ENCODE peak calls at places on chromosomes 11 and 22, in eight cellular contexts. One of them, this sample, is unnamed.

GRCh38 chr11:74948546-74948897 is 369 bp downstream of the XRRA1 start:
- DNase-seq in Ammon's horn: no peak
- DNase-seq in fibroblast of the conjunctiva: no peak
- DNase-seq in NCI-H526: no peak
- DNase-seq in uterus: no peak
- DNase-seq in stimulated activated CD8-positive, alpha-beta memory T cell treated with anti-CD3 and anti-CD28 coated beads, Interleukin-15, amount 100 ng/mL, for 1 hour: no peak
- DNase-seq in naive thymus-derived CD8-positive, alpha-beta T cell: no peak
- DNase-seq in left ventricle myocardium superior: no peak
- DNase-seq in this sample: no peak

GRCh38 chr11:32231909-32232493 is 141.1 kb downstream of the RCN1 start:
- DNase-seq in Ammon's horn: peak
- DNase-seq in fibroblast of the conjunctiva: no peak
- DNase-seq in NCI-H526: peak
- DNase-seq in uterus: no peak
- DNase-seq in stimulated activated CD8-positive, alpha-beta memory T cell treated with anti-CD3 and anti-CD28 coated beads, Interleukin-15, amount 100 ng/mL, for 1 hour: no peak
- DNase-seq in naive thymus-derived CD8-positive, alpha-beta T cell: no peak
- DNase-seq in left ventricle myocardium superior: no peak
- DNase-seq in this sample: no peak

GRCh38 chr22:21000987-21001600 is 824 bp downstream of the THAP7 start:
- DNase-seq in Ammon's horn: no peak
- DNase-seq in fibroblast of the conjunctiva: no peak
- DNase-seq in NCI-H526: no peak
- DNase-seq in uterus: no peak
- DNase-seq in stimulated activated CD8-positive, alpha-beta memory T cell treated with anti-CD3 and anti-CD28 coated beads, Interleukin-15, amount 100 ng/mL, for 1 hour: no peak
- DNase-seq in naive thymus-derived CD8-positive, alpha-beta T cell: no peak
- DNase-seq in left ventricle myocardium superior: no peak
- DNase-seq in this sample: no peak

GRCh38 chr11:112157274-112157766 is 6.6 kb downstream of the IL18 start:
- DNase-seq in Ammon's horn: no peak
- DNase-seq in fibroblast of the conjunctiva: peak
- DNase-seq in NCI-H526: no peak
- DNase-seq in uterus: no peak
- DNase-seq in stimulated activated CD8-positive, alpha-beta memory T cell treated with anti-CD3 and anti-CD28 coated beads, Interleukin-15, amount 100 ng/mL, for 1 hour: no peak
- DNase-seq in naive thymus-derived CD8-positive, alpha-beta T cell: no peak
- DNase-seq in left ventricle myocardium superior: no peak
- DNase-seq in this sample: peak

GRCh38 chr11:8011981-8012444 is 24.9 kb downstream of the EIF3F start:
- DNase-seq in Ammon's horn: peak
- DNase-seq in fibroblast of the conjunctiva: no peak
- DNase-seq in NCI-H526: no peak
- DNase-seq in uterus: no peak
- DNase-seq in stimulated activated CD8-positive, alpha-beta memory T cell treated with anti-CD3 and anti-CD28 coated beads, Interleukin-15, amount 100 ng/mL, for 1 hour: no peak
- DNase-seq in naive thymus-derived CD8-positive, alpha-beta T cell: no peak
- DNase-seq in left ventricle myocardium superior: no peak
- DNase-seq in this sample: peak

GRCh38 chr11:1640076-1640946 is 10.7 kb downstream of the KRTAP5-5 start:
- DNase-seq in Ammon's horn: peak
- DNase-seq in fibroblast of the conjunctiva: no peak
- DNase-seq in NCI-H526: peak
- DNase-seq in uterus: no peak
- DNase-seq in stimulated activated CD8-positive, alpha-beta memory T cell treated with anti-CD3 and anti-CD28 coated beads, Interleukin-15, amount 100 ng/mL, for 1 hour: no peak
- DNase-seq in naive thymus-derived CD8-positive, alpha-beta T cell: no peak
- DNase-seq in left ventricle myocardium superior: no peak
- DNase-seq in this sample: no peak

GRCh38 chr11:121630041-121630440 is 177.3 kb upstream of the SORL1-AS1 start:
- DNase-seq in Ammon's horn: peak
- DNase-seq in fibroblast of the conjunctiva: peak
- DNase-seq in NCI-H526: no peak
- DNase-seq in uterus: no peak
- DNase-seq in stimulated activated CD8-positive, alpha-beta memory T cell treated with anti-CD3 and anti-CD28 coated beads, Interleukin-15, amount 100 ng/mL, for 1 hour: no peak
- DNase-seq in naive thymus-derived CD8-positive, alpha-beta T cell: no peak
- DNase-seq in left ventricle myocardium superior: no peak
- DNase-seq in this sample: peak

GRCh38 chr11:96263361-96263763 is 79.6 kb downstream of the MAML2 start:
- DNase-seq in Ammon's horn: no peak
- DNase-seq in fibroblast of the conjunctiva: peak
- DNase-seq in NCI-H526: no peak
- DNase-seq in uterus: no peak
- DNase-seq in stimulated activated CD8-positive, alpha-beta memory T cell treated with anti-CD3 and anti-CD28 coated beads, Interleukin-15, amount 100 ng/mL, for 1 hour: no peak
- DNase-seq in naive thymus-derived CD8-positive, alpha-beta T cell: no peak
- DNase-seq in left ventricle myocardium superior: no peak
- DNase-seq in this sample: no peak

GRCh38 chr11:102154806-102155205 is 44.6 kb downstream of the YAP1 start:
- DNase-seq in Ammon's horn: no peak
- DNase-seq in fibroblast of the conjunctiva: no peak
- DNase-seq in NCI-H526: no peak
- DNase-seq in uterus: no peak
- DNase-seq in stimulated activated CD8-positive, alpha-beta memory T cell treated with anti-CD3 and anti-CD28 coated beads, Interleukin-15, amount 100 ng/mL, for 1 hour: no peak
- DNase-seq in naive thymus-derived CD8-positive, alpha-beta T cell: no peak
- DNase-seq in left ventricle myocardium superior: no peak
- DNase-seq in this sample: no peak

GRCh38 chr11:92886243-92886905 is 83.1 kb upstream of the MTNR1B start:
- DNase-seq in Ammon's horn: peak
- DNase-seq in fibroblast of the conjunctiva: peak
- DNase-seq in NCI-H526: peak
- DNase-seq in uterus: no peak
- DNase-seq in stimulated activated CD8-positive, alpha-beta memory T cell treated with anti-CD3 and anti-CD28 coated beads, Interleukin-15, amount 100 ng/mL, for 1 hour: no peak
- DNase-seq in naive thymus-derived CD8-positive, alpha-beta T cell: no peak
- DNase-seq in left ventricle myocardium superior: no peak
- DNase-seq in this sample: peak

GRCh38 chr11:86444981-86445380 is 70.3 kb downstream of the CCDC81 start:
- DNase-seq in Ammon's horn: no peak
- DNase-seq in fibroblast of the conjunctiva: no peak
- DNase-seq in NCI-H526: no peak
- DNase-seq in uterus: no peak
- DNase-seq in stimulated activated CD8-positive, alpha-beta memory T cell treated with anti-CD3 and anti-CD28 coated beads, Interleukin-15, amount 100 ng/mL, for 1 hour: no peak
- DNase-seq in naive thymus-derived CD8-positive, alpha-beta T cell: no peak
- DNase-seq in left ventricle myocardium superior: no peak
- DNase-seq in this sample: no peak

This sample was measured in AG04450.